ENCODE peak calls at places on chromosomes 4 and X, in six cellular contexts. D, G, P, R, B and M are unnamed samples.

GRCh38 chrX:106957856-106958255 is 37.7 kb downstream of the CLDN2 start:
- DNase-seq in G (no peak), D (no peak), B (no peak), P (no peak), R (no peak), M (peak)

GRCh38 chr4:25779021-25779420 is 83.8 kb downstream of the SEL1L3 start:
- DNase-seq in B (no peak), G (no peak), D (no peak), R (peak), P (no peak), M (no peak)

GRCh38 chrX:100979881-100980607 is 10.5 kb downstream of the ARL13A start:
- DNase-seq in P (no peak), G (no peak), R (peak), D (no peak), B (no peak), M (no peak)

GRCh38 chr4:53929955-53930798 is 134.2 kb downstream of the CHIC2 start:
- DNase-seq in G (peak), R (peak), D (peak), B (no peak), P (peak), M (peak)

GRCh38 chrX:119492463-119492862 is 24.2 kb downstream of the SLC25A5 start:
- DNase-seq in B (no peak), P (no peak), D (no peak), G (no peak), R (no peak), M (no peak)

GRCh38 chrX:18995216-18995615 is 11.3 kb upstream of the PHKA2 start:
- DNase-seq in G (no peak), B (no peak), P (no peak), R (peak), D (no peak), M (peak)

GRCh38 chr4:28948501-28948900 is 1771.7 kb upstream of the PCDH7 start:
- DNase-seq in R (no peak), G (no peak), D (no peak), B (no peak), P (no peak), M (no peak)

GRCh38 chrX:21972721-21973120 is 32.2 kb downstream of the SMS start:
- DNase-seq in B (no peak), G (no peak), R (peak), P (no peak), D (no peak), M (no peak)

GRCh38 chrX:77446029-77446585 is 1.1 kb upstream of the FGF16 start:
- DNase-seq in B (no peak), P (peak), G (no peak), D (no peak), R (no peak), M (peak)

GRCh38 chr4:136302566-136302965 is 1229.7 kb downstream of the PCDH18 start:
- DNase-seq in D (no peak), G (no peak), P (no peak), R (no peak), B (no peak), M (no peak)

GRCh38 chrX:68868902-68869800 is 40.3 kb downstream of the EFNB1 start:
- DNase-seq in P (peak), B (no peak), G (no peak), D (no peak), R (no peak), M (no peak)

GRCh38 chrX:2703991-2704369 is 12.9 kb downstream of the CD99 start:
- DNase-seq in G (no peak), R (peak), D (no peak), B (no peak), P (peak), M (no peak)

GRCh38 chrX:138128025-138128671 is 562.2 kb downstream of the ZIC3 start:
- DNase-seq in G (peak), P (no peak), B (no peak), D (peak), R (peak), M (peak)

GRCh38 chr4:69066945-69067344 is 29.3 kb upstream of the UGT2B7 start:
- DNase-seq in R (peak), D (no peak), B (no peak), G (no peak), P (no peak), M (peak)

GRCh38 chrX:65928522-65928921 is 111.4 kb downstream of the VSIG4 start:
- DNase-seq in P (no peak), G (no peak), B (no peak), R (no peak), D (no peak), M (no peak)

GRCh38 chr4:53116959-53117358 is 248.9 kb downstream of the SCFD2 start:
- DNase-seq in R (peak), B (no peak), D (no peak), G (no peak), P (no peak), M (peak)

GRCh38 chr4:180285796-180286195 is 1957.4 kb upstream of the TENM3 start:
- DNase-seq in D (no peak), G (no peak), B (no peak), P (no peak), R (no peak), M (no peak)

GRCh38 chr4:122777846-122778501 is 45.5 kb downstream of the BBS12 start:
- DNase-seq in B (no peak), D (no peak), G (no peak), R (peak), P (no peak), M (peak)

GRCh38 chr4:110853242-110853641 is 230.4 kb upstream of the PITX2 start:
- DNase-seq in B (no peak), R (no peak), G (no peak), D (no peak), P (no peak), M (no peak)

GRCh38 chrX:101617211-101618191 is at the start of gene ARMCX6:
- DNase-seq in B (peak), D (peak), R (peak), P (peak), G (peak), M (peak)

GRCh38 chrX:11666180-11666579 is 460 bp upstream of the ARHGAP6 start:
- DNase-seq in D (peak), B (no peak), G (peak), R (peak), P (no peak), M (no peak)
- H3K4me3 ChIP-seq in D (no peak), B (no peak), G (peak), R (peak), P (peak), M (peak)

DNA sequence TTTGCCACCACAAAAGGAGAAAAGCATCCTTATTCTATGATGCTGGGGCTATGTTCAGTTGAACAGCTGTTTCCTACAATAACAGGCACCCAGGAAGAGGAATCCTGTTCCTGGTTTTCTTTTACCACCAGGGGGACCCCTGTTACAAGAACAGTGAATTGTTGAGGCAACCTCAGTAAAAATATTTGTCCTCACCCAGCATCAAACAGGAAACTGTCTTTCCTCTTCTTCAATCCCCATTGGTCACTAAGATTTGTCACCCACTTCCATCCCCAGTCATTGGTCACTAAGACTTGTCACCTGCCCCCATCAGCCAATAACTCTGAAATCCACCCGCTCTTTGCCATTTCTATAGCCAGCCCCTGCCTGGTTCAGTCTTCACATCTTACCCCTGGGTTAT is 143.5 kb upstream of the GALNT7 start:
- DNase-seq in B (no peak), P (peak), D (peak), G (peak), R (peak), M (peak)
- TF ChIP-seq CTCF in B (no peak), P (peak), D (peak), G (peak), R (peak), M (peak)

DNA sequence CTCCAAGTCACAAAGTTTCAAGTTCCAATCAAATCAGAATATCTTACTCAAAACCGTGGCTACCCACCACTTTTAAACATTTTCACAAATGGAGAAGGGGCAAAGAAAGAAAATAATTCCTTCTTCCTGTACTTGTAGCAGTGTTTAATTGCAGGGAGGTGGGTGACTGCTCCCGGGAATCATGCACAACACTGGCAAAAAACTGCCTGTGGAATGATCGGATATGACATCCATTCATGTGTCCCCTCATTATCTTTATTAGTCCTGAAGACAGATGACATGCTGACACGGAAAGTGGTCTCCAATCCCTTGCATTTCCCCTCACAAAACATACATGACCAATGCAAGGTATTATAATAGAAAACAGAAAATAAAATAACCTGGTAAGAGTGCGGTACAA is 2.0 kb downstream of the TSPAN5 start:
- DNase-seq in P (no peak), G (no peak), R (peak), D (peak), B (no peak), M (no peak)
- H3K4me3 ChIP-seq in P (no peak), G (peak), R (peak), D (peak), B (no peak), M (peak)

GRCh38 chr4:127421418-127421817 is 211.3 kb upstream of the INTU start:
- DNase-seq in B (no peak), P (no peak), D (no peak), R (no peak), G (no peak), M (no peak)
- TF ChIP-seq CTCF in B (no peak), P (no peak), D (no peak), R (no peak), G (no peak), M (no peak)

GRCh38 chrX:20057479-20057878 is 59.2 kb downstream of the MAP7D2 start:
- DNase-seq in B (no peak), D (no peak), G (no peak), R (no peak), P (no peak), M (no peak)
- H3K4me3 ChIP-seq in B (no peak), D (no peak), G (no peak), R (no peak), P (no peak), M (no peak)

GRCh38 chr4:23775694-23776093 is 114.2 kb downstream of the PPARGC1A start:
- DNase-seq in D (no peak), B (no peak), R (no peak), P (no peak), G (no peak), M (no peak)
- TF ChIP-seq CTCF in D (no peak), B (no peak), R (no peak), P (no peak), G (no peak), M (no peak)

GRCh38 chr4:39357002-39357401 is 9.2 kb downstream of the RFC1 start:
- DNase-seq in B (no peak), G (no peak), P (no peak), D (no peak), R (no peak), M (no peak)

GRCh38 chr4:39348371-39349265 is 17.5 kb downstream of the RFC1 start:
- DNase-seq in B (no peak), G (no peak), P (no peak), D (no peak), R (peak), M (no peak)

GRCh38 chr4:39353478-39354177 is 12.5 kb downstream of the RFC1 start:
- DNase-seq in R (peak), P (no peak), B (no peak), G (no peak), D (peak), M (peak)

GRCh38 chr4:39349326-39349725 is 16.8 kb downstream of the RFC1 start:
- DNase-seq in G (no peak), B (no peak), P (no peak), R (no peak), D (no peak), M (no peak)

GRCh38 chr4:39354178-39354503 is 12.0 kb downstream of the RFC1 start:
- DNase-seq in B (no peak), R (no peak), P (no peak), D (no peak), G (no peak), M (no peak)
- H3K4me3 ChIP-seq in B (no peak), R (no peak), P (peak), D (peak), G (no peak), M (peak)

DNA sequence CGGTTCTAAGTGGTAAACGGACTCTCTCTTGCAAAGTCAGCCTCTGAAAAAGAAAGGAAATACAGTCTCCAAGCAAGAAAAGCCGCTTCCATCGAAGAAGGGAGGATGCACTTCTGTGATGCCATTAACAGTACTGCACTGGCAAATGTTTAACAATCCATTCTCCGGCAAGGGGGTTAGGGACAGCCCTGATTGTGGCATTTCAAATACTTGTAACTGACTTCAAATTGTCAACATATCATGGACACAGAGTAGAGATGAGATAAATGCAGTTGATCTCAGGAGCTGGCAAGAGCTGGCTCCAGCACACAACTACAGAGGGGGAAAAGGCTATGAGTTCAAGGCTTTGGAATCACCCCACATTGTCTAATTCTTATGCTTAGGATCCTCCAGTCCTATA is 146.8 kb downstream of the SLC7A11 start:
- DNase-seq in P (no peak), D (no peak), B (no peak), G (peak), R (no peak), M (no peak)
- TF ChIP-seq CTCF in P (no peak), D (no peak), B (no peak), G (no peak), R (no peak), M (no peak)

DNA sequence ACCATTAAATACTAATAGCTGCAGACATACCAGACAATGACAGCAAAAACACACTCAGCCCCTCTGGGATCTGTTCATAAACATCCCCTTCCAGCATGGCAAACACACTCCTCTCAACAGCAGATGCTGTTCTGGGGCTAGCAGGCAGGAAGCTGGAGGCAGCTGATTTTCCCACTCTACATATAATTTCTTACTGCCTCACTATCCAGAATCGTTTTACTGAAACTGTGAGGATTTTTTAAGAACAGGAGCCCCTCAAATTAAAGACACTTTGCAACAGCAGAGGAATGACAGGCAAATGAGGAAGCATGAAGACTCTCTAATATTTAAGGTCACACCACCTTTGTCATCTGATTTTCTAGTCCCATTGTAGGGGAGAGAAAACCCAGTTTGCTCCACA is 2.2 kb downstream of the MAPK10 start:
- DNase-seq in B (no peak), G (no peak), R (no peak), D (peak), P (no peak), M (no peak)
- H3K4me3 ChIP-seq in B (no peak), G (no peak), R (no peak), D (peak), P (no peak), M (no peak)

DNA sequence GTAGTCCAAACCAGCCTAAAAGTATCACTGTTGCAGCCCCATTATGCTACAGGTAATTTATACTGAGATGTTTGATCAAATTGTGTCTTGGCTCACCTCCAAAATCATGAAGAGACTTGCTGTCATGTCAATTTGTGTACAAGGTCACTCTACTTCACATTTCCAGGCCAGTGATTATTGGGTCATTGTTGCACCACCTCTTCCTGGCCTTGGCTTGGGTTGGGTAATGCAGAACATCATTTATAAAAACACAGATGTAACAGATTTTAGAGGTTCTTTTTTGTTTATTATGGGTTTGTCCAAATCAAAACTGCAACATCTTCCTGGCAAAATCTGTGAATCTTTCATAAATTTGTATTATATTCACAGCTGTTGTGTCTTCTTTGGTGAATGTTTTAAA is 459.5 kb downstream of the ANKRD50 start:
- DNase-seq in B (no peak), P (no peak), G (no peak), R (no peak), D (no peak), M (peak)
- TF ChIP-seq CTCF in B (no peak), P (no peak), G (no peak), R (no peak), D (no peak), M (no peak)